ENCODE peak calls at places on chromosome 6, in four cellular contexts. F is neural progenitor cell, C is hepatocyte, G is GM23248. L is an unnamed sample.

GRCh38 chr6:30821862-30822784 is 62.2 kb upstream of the DDR1 start:
- DNase-seq in F (peak; percentile 46), C (peak; percentile 41), G (peak; percentile 63), L (peak; percentile 62)

GRCh38 chr6:140871911-140872310 is 1260.8 kb upstream of the GJE1 start:
- DNase-seq in F (no peak), C (no peak), G (peak; percentile 66), L (no peak)

GRCh38 chr6:82971877-82972460 is 93.7 kb downstream of the UBE3D start:
- DNase-seq in F (no peak), C (no peak), G (peak; percentile 62), L (no peak)

GRCh38 chr6:144590540-144590939 is 305.4 kb downstream of the UTRN start:
- DNase-seq in F (no peak), C (no peak), G (no peak), L (no peak)

GRCh38 chr6:13550656-13551055 is 23.7 kb upstream of the SIRT5 start:
- DNase-seq in F (no peak), C (no peak), G (no peak), L (no peak)

GRCh38 chr6:3911614-3912336 is 62.6 kb downstream of the FAM50B start:
- DNase-seq in F (no peak), C (peak; percentile 75), G (peak; percentile 86), L (no peak)

GRCh38 chr6:16903470-16903869 is 142.2 kb upstream of the ATXN1 start:
- DNase-seq in F (no peak), C (no peak), G (peak; percentile 82), L (no peak)

GRCh38 chr6:52407467-52407866 is 12.7 kb upstream of the EFHC1 start:
- DNase-seq in F (peak; percentile 77), C (peak; percentile 49), G (peak; percentile 79), L (peak; percentile 80)

GRCh38 chr6:42359021-42359420 is 92.7 kb downstream of the TRERF1 start:
- DNase-seq in F (no peak), C (no peak), G (peak; percentile 30), L (no peak)

GRCh38 chr6:41411961-41412360 is 76.6 kb downstream of the NCR2 start:
- DNase-seq in F (no peak), C (no peak), G (peak; percentile 15), L (no peak)

GRCh38 chr6:10411131-10411914 is 3.6 kb downstream of the TFAP2A start:
- DNase-seq in F (peak; percentile 46), C (no peak), G (peak; percentile 67), L (no peak)

GRCh38 chr6:29723666-29724588 is 693 bp downstream of the HLA-F start:
- DNase-seq in F (peak; percentile 68), C (peak; percentile 16), G (peak; percentile 47), L (peak; percentile 39)

GRCh38 chr6:35318200-35318844 is 20.7 kb downstream of the DEF6 start:
- DNase-seq in F (peak; percentile 97), C (peak; percentile 93), G (peak; percentile 81), L (no peak)

GRCh38 chr6:7106215-7106751 is 1.5 kb upstream of the RREB1 start:
- DNase-seq in F (peak; percentile 38), C (peak; percentile 55), G (no peak), L (no peak)

DNA sequence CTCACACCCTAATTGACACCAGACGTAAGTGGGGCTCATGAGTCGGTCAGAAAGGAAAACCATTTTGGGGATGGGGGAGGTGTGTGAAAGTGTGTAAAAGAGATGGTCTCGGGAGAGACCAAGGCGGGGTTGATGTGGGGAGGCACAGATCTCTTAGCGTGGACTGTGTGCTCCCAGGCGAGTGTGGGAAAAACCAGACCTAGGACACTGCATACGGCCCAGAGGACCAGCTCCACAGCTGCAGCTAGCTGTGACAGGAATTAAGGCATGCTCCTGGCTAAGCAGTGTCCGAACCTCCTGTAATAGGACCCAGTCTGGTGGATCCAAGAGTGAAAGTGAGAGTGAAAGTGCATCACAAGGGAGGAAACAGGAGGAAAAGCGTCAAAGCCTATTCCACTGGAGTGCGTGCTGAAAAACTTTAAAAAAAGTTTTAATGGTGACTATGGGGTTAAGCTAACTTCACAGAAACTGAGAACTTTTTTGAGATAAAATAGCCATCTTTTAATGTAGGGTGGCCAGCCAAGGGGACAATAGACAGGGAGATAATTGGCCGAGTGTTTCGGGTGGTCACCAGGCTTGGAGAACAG is 9.6 kb downstream of the IL22RA2 start:
- DNase-seq in F (no peak), C (no peak), G (no peak), L (no peak)
- H3K9me3 ChIP-seq in F (no peaks in the 10 kb centered on the region), C (no peaks in the 10 kb centered on the region), G (no peaks in the 10 kb centered on the region), L (peaks cover 29% of the 10 kb centered on the region)

GRCh38 chr6:77467038-77467437 is 3.7 kb upstream of the HTR1B start:
- DNase-seq in F (no peak), C (peak; percentile 11), G (peak; percentile 48), L (no peak)
- TF ChIP-seq EZH2phosphoT487 in F (no peak), C (no peak), G (no peak), L (no peak)

DNA sequence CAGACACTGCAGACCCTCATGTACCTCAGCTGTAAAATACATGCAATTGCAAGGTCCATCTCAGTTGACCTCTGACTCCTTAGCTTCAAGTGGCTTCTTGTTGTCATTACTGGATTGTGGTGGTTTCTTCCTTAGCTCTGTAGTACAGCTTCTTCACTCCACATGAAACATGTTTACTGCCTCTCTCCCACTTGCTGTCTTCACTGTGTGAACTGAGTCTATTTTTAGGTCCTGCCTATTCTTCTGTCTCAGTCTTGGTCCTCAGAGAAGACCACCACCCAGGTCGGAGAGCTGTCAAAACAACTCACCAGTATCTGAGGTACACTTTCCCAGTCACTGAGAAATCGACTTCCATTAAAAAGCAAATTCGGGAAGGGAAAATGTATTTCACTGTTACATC is 50.2 kb upstream of the EYA4 start:
- DNase-seq in F (no peak), C (no peak), G (no peak), L (no peak)
- H3K9me3 ChIP-seq in F (no peaks in the 10 kb centered on the region), C (no peaks in the 10 kb centered on the region), G (no peaks in the 10 kb centered on the region), L (no peaks in the 10 kb centered on the region)

GRCh38 chr6:148304976-148305375 is 37.7 kb upstream of the SASH1 start:
- DNase-seq in F (peak; percentile 36), C (no peak), G (peak; percentile 90), L (no peak)
- TF ChIP-seq EZH2phosphoT487 in F (no peak), C (no peak), G (no peak), L (no peak)

DNA sequence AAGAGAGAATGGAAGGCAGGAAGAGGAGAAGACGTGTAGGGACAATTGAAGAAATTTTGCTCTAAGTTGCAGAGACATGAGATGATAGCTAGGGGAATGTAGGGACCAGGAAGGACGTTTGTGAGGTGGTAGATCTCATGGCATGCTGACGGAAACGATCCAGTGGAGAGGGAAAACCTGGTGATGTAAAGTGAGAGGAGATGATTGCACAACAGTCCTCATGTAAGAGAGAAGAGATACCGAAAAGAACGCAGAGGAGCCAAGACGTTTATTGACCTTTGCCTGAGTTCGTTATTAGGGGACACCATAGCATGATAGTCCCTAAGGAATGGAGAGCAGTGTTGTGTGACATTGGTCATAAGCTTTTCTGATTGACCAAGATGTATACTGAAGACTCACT is 55.3 kb downstream of the IGF2R start:
- DNase-seq in F (no peak), C (no peak), G (no peak), L (no peak)
- H3K9me3 ChIP-seq in F (no peaks in the 10 kb centered on the region), C (no peaks in the 10 kb centered on the region), G (no peaks in the 10 kb centered on the region), L (no peaks in the 10 kb centered on the region)

GRCh38 chr6:139329224-139329623 is 37.4 kb upstream of the TXLNB start:
- DNase-seq in F (no peak), C (no peak), G (no peak), L (no peak)

GRCh38 chr6:139325686-139326085 is 33.9 kb upstream of the TXLNB start:
- DNase-seq in F (no peak), C (no peak), G (no peak), L (peak; percentile 69)

GRCh38 chr6:139325003-139325600 is 33.3 kb upstream of the TXLNB start:
- DNase-seq in F (no peak), C (no peak), G (no peak), L (peak; percentile 61)

GRCh38 chr6:139327038-139327437 is 35.2 kb upstream of the TXLNB start:
- DNase-seq in F (no peak), C (no peak), G (no peak), L (peak; percentile 92)

DNA sequence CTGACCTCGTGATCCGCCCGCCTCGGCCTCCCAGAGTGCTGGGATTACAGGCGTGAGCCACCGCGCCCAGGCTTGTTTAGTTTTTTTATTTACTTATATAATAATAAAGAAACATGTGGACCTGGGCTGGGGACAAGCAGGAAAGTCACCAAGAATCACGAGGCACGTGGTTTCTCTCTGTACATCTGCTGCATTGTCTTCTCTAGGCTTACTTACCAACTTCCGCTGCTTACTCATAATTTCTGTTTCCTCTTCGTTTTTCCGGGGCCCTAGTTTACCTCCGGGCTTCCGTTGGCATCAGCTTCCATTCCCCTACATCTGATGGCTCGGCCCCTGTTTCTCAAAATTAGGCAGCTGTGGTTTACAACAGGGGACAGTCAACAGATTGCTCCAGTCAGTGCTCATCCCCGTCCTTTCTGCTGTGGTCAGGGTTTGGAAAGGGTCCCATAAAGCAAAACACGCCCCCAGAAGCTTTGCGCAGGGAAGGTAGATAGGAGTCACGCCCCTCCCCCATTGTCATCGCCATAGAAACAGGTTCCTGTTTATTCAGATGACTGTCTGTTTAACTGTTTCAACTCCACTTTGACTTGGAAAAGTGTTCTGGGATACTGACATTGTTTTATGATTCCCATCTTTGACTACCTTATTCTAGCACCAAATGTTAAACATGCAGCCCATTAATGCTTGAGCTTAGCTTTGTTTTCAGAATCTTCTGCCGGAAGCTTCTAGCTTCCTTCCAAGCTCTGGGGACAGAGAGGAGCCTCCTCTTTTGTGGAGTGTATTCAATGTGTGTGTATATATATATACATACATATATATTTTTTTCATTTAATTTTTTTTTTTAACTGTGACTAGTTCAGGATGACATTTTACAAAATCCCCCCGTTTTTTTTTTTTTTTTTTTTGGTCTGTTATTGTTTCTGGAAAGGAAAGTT is 32.0 kb upstream of the TXLNB start:
- DNase-seq in F (peak; percentile 45), C (peak; percentile 51), G (peak; percentile 69), L (peak; percentile 90)
- TF ChIP-seq EZH2phosphoT487 in F (no peak), C (no peak), G (no peak), L (no peak)

GRCh38 chr6:88662163-88662580 is 301.2 kb downstream of the RNGTT start:
- DNase-seq in F (no peak), C (peak; percentile 36), G (no peak), L (no peak)

GRCh38 chr6:88662653-88663174 is 300.7 kb downstream of the RNGTT start:
- DNase-seq in F (no peak), C (no peak), G (no peak), L (no peak)

GRCh38 chr6:88666906-88667305 is 296.5 kb downstream of the RNGTT start:
- DNase-seq in F (no peak), C (no peak), G (no peak), L (no peak)

GRCh38 chr6:88663801-88664200 is 299.6 kb downstream of the RNGTT start:
- DNase-seq in F (no peak), C (no peak), G (no peak), L (no peak)

GRCh38 chr6:88665131-88665530 is 298.3 kb downstream of the RNGTT start:
- DNase-seq in F (no peak), C (no peak), G (no peak), L (no peak)
- H3K9me3 ChIP-seq in F (peaks cover 10% of the 10 kb centered on the region), C (peaks cover 3% of the 10 kb centered on the region), G (no peaks in the 10 kb centered on the region), L (peaks cover 26% of the 10 kb centered on the region)

L was measured in OCI-LY7.